ENCODE peak calls at places on chromosome 2, in four cellular contexts. I, D, C and P are unnamed samples.

GRCh38 chr2:231707625-231708049 is 688 bp upstream of the PTMA start:
- DNase-seq in I (peak; percentile 50), D (peak; percentile 66), C (peak; percentile 78), P (no peak)

GRCh38 chr2:15693926-15694588 is 102.4 kb downstream of the DDX1 start:
- DNase-seq in I (no peak), D (no peak), C (no peak), P (no peak)

GRCh38 chr2:10271509-10271908 is 31.2 kb upstream of the HPCAL1 start:
- DNase-seq in I (no peak), D (peak; percentile 4), C (peak; percentile 42), P (no peak)

GRCh38 chr2:49288113-49288710 is 133.9 kb upstream of the FSHR start:
- DNase-seq in I (no peak), D (no peak), C (no peak), P (no peak)

GRCh38 chr2:230990899-230991150 is 5.1 kb upstream of the SPATA3 start:
- DNase-seq in I (no peak), D (no peak), C (no peak), P (no peak)

GRCh38 chr2:154455871-154456270 is 242.6 kb upstream of the KCNJ3 start:
- DNase-seq in I (no peak), D (no peak), C (no peak), P (no peak)

GRCh38 chr2:101697124-101697793 is at the start of gene MAP4K4:
- DNase-seq in I (peak; percentile 85), D (peak; percentile 80), C (peak; percentile 85), P (peak; percentile 61)

GRCh38 chr2:101518470-101519172 is 43.7 kb upstream of the RFX8 start:
- DNase-seq in I (peak; percentile 61), D (no peak), C (no peak), P (no peak)

GRCh38 chr2:55883339-55883738 is 40.2 kb downstream of the EFEMP1 start:
- DNase-seq in I (no peak), D (no peak), C (no peak), P (no peak)

GRCh38 chr2:216632952-216633615 is at the start of gene IGFBP2:
- DNase-seq in I (peak; percentile 88), D (no peak), C (peak; percentile 80), P (peak; percentile 63)

GRCh38 chr2:101125374-101125773 is 25.8 kb downstream of the TBC1D8 start:
- DNase-seq in I (no peak), D (no peak), C (no peak), P (no peak)

GRCh38 chr2:101688266-101688665 is 9.2 kb upstream of the MAP4K4 start:
- DNase-seq in I (no peak), D (no peak), C (no peak), P (no peak)

GRCh38 chr2:127454595-127455565 is 36.7 kb downstream of the PROC start:
- DNase-seq in I (no peak), D (no peak), C (no peak), P (no peak)

GRCh38 chr2:154694881-154695280 is 3.6 kb upstream of the KCNJ3 start:
- DNase-seq in I (no peak), D (no peak), C (no peak), P (no peak)

GRCh38 chr2:45910473-45911060 is 259.1 kb downstream of the PRKCE start:
- DNase-seq in I (no peak), D (no peak), C (no peak), P (no peak)

GRCh38 chr2:233059797-233060499 is at the start of gene INPP5D:
- DNase-seq in I (no peak), D (peak; percentile 74), C (no peak), P (no peak)

GRCh38 chr2:96408631-96409542 is 73.3 kb downstream of the NCAPH start:
- DNase-seq in I (no peak), D (no peak), C (no peak), P (no peak)

GRCh38 chr2:171575606-171576005 is 53.3 kb downstream of the CYBRD1 start:
- DNase-seq in I (no peak), D (no peak), C (no peak), P (no peak)

GRCh38 chr2:172106128-172106961 is 3.6 kb upstream of the DLX2 start:
- DNase-seq in I (no peak), D (peak; percentile 44), C (no peak), P (no peak)

DNA sequence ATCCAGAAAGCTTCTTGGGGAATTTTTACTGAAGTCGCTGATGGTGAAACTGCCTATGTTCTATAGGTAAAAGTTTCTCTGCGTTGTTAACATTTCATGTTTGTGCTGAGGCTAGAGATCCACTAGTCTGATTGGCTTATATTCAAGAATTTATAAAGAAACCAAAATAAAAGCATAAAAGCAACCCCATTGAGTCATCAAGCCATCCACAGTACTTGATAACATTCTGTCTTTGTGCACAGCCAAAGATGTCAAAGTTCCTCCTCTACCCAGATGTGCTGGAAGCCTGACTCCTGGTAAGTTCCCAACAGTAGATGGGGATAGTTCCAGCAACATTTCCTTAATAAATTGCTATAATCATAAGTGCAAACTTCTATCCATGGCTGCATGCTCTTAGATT is 107.8 kb downstream of the TANC1 start:
- DNase-seq in I (no peak), D (no peak), C (no peak), P (no peak)
- TF ChIP-seq CTCF in I (peak; percentile 15), D (no peak), C (no peak), P (no peak)

DNA sequence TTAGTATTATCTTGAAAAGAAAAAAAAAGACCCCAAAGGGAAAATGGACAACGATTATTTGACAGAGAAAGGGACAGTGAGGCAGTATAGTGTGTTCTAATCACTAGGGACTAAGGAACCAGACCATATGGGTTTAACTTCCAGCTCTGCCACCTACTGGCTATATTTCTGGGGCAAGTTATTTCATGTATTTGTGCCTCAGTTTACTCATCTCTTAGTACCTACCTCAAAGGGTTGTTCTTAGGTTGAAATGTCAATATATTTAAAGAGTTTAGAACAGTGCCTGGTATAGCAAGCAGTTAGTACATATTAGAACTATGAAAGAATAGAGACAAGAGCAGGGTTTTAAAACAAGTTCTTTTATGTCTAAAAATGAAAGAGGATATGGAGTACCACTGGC is 42.7 kb downstream of the PRKD3 start:
- DNase-seq in I (no peak), D (no peak), C (no peak), P (no peak)
- TF ChIP-seq CTCF in I (no peak), D (no peak), C (no peak), P (no peak)

GRCh38 chr2:190720276-190720675 is 71.4 kb downstream of the NAB1 start:
- DNase-seq in I (no peak), D (no peak), C (no peak), P (no peak)

GRCh38 chr2:190717306-190717705 is 68.4 kb downstream of the NAB1 start:
- DNase-seq in I (no peak), D (no peak), C (no peak), P (no peak)

GRCh38 chr2:190717764-190718651 is 69.1 kb downstream of the NAB1 start:
- DNase-seq in I (no peak), D (no peak), C (no peak), P (no peak)

GRCh38 chr2:190720691-190721090 is 71.8 kb downstream of the NAB1 start:
- DNase-seq in I (no peak), D (no peak), C (no peak), P (no peak)

DNA sequence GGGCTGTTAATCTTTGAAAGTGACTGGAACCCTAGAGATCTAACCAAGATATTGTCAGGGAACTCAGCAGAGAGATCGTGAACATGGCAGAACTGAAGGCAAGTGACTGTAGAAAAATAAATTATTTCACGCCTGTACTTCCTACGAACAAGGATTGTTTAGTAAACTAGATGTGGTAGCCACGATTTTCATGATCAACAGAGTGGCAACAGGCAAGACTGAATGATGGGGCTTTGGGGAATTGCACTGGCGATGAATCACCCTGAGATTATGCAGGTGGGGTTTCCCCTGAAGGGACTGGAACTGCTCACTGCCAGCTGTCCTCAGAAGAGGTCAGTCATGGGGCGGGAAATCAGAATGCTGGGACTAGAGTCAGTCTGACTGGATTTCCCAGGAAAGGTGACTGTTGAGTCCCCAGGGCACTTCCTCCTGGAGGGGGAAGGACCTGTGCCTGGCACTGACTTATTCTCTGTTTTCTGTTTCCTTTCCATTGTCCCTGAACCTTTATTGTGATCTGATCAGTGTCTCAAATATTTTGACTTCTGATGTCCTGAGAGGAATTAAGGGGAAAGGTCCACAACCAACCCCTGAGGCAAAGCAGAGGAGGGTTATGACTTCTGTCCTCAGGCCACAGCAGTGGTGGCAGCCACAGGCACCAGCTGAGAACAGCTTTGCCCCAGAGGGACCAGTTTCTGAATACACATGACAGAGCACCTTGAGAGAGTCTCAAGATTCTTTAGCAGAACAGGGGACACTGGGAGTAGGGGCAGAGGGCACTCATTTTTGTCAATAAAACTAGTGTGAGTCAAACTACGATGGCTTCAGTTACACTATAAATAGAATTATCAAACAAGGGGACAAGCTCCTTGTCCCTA is 70.0 kb downstream of the NAB1 start:
- DNase-seq in I (peak; percentile 41), D (no peak), C (no peak), P (no peak)
- TF ChIP-seq CTCF in I (no peak), D (no peak), C (no peak), P (no peak)

GRCh38 chr2:1708476-1709334 is 35.6 kb downstream of the PXDN start:
- DNase-seq in I (no peak), D (no peak), C (no peak), P (no peak)
- TF ChIP-seq CTCF in I (no peak), D (no peak), C (no peak), P (no peak)

DNA sequence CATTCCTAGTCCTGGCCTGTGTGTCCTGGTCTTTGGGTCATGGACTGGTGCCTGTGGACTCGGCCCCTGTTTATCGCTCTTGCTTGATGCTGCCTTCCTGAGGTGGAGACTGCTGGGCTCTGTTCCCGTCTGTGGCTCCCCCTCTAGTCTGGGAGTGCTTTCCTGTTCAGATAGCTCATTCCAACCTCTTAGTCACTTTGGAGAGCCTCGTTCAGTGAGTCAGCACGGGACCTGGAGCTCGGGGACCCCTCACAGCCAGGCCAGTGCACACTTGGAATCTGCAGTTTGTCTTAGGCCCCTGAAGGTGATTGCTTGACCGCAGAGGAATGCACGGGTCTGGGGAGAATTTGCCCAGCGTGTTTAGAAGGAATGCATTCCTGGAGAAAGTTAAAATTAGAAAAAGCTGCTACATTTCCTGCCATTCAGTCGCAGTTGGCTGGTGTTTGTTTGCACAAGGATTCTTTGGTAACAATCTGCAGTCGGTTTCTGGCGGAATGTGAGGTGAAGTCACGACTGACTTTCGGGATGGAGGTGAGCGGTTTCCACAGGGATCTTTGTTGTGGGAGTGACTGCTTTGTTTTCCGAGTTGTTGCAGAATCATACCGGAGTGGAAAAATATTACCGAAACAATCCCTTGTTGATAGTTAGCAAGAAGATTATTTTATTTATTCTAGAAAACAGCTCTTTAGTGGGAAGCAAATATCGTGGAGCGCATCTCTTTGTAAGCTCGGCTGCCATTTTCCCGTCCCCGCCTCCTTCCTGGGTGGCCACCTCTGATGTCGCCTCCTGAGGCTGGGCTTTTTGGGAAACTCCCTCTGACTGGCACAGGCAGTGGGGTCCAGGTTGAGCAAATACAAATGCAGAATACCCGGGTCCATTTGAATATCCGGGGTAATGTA is 29.6 kb downstream of the SH3BP4 start:
- DNase-seq in I (peak; percentile 90), D (no peak), C (no peak), P (peak; percentile 37)
- TF ChIP-seq CTCF in I (peak; percentile 40), D (no peak), C (no peak), P (no peak)

GRCh38 chr2:19312949-19313348 is 45.5 kb downstream of the OSR1 start:
- DNase-seq in I (peak; percentile 17), D (no peak), C (no peak), P (no peak)
- TF ChIP-seq CTCF in I (peak; percentile 53), D (peak; percentile 10), C (peak; percentile 50), P (peak; percentile 26)